ENCODE peak calls at places on chromosomes 12 and 14, in eight cellular contexts. One of them, this sample, is unnamed.

GRCh38 chr12:93773122-93773871 is 96.1 kb downstream of the CRADD start:
- DNase-seq in stimulated activated CD4-positive, alpha-beta T cell treated with anti-CD3 and anti-CD28 coated beads, Interleukin-2, amount 100 ng/mL, for 24 hours: peak
- DNase-seq in NB4: peak
- DNase-seq in nephron progenitor cell: no peak
- DNase-seq in AG04450: no peak
- DNase-seq in NCI-H1930: no peak
- DNase-seq in T47D: no peak
- DNase-seq in HT1080: peak
- DNase-seq in this sample: no peak

GRCh38 chr14:32561520-32561919 is 232.4 kb downstream of the AKAP6 start:
- DNase-seq in nephron progenitor cell: no peak
- DNase-seq in AG04450: no peak
- DNase-seq in stimulated activated CD4-positive, alpha-beta T cell treated with anti-CD3 and anti-CD28 coated beads, Interleukin-2, amount 100 ng/mL, for 24 hours: no peak
- DNase-seq in NCI-H1930: no peak
- DNase-seq in T47D: peak
- DNase-seq in NB4: no peak
- DNase-seq in HT1080: no peak
- DNase-seq in this sample: no peak

GRCh38 chr12:119102274-119102673 is 76.5 kb upstream of the HSPB8 start:
- DNase-seq in NCI-H1930: no peak
- DNase-seq in nephron progenitor cell: no peak
- DNase-seq in HT1080: no peak
- DNase-seq in AG04450: no peak
- DNase-seq in T47D: no peak
- DNase-seq in stimulated activated CD4-positive, alpha-beta T cell treated with anti-CD3 and anti-CD28 coated beads, Interleukin-2, amount 100 ng/mL, for 24 hours: no peak
- DNase-seq in NB4: no peak
- DNase-seq in this sample: no peak

GRCh38 chr12:49741882-49742620 is 694 bp downstream of the TMBIM6 start:
- DNase-seq in nephron progenitor cell: peak
- DNase-seq in NB4: peak
- DNase-seq in NCI-H1930: peak
- DNase-seq in stimulated activated CD4-positive, alpha-beta T cell treated with anti-CD3 and anti-CD28 coated beads, Interleukin-2, amount 100 ng/mL, for 24 hours: peak
- DNase-seq in T47D: peak
- DNase-seq in AG04450: peak
- DNase-seq in HT1080: peak
- DNase-seq in this sample: peak

GRCh38 chr12:27810756-27811155 is 30.7 kb upstream of the MANSC4 start:
- DNase-seq in NCI-H1930: no peak
- DNase-seq in stimulated activated CD4-positive, alpha-beta T cell treated with anti-CD3 and anti-CD28 coated beads, Interleukin-2, amount 100 ng/mL, for 24 hours: no peak
- DNase-seq in HT1080: no peak
- DNase-seq in nephron progenitor cell: no peak
- DNase-seq in AG04450: no peak
- DNase-seq in NB4: no peak
- DNase-seq in T47D: no peak
- DNase-seq in this sample: no peak

GRCh38 chr12:12133785-12134184 is 63.0 kb downstream of the BCL2L14 start:
- DNase-seq in stimulated activated CD4-positive, alpha-beta T cell treated with anti-CD3 and anti-CD28 coated beads, Interleukin-2, amount 100 ng/mL, for 24 hours: no peak
- DNase-seq in NCI-H1930: no peak
- DNase-seq in AG04450: no peak
- DNase-seq in NB4: no peak
- DNase-seq in HT1080: no peak
- DNase-seq in nephron progenitor cell: no peak
- DNase-seq in T47D: no peak
- DNase-seq in this sample: no peak

GRCh38 chr14:34851395-34851794 is 23.8 kb downstream of the BAZ1A start:
- DNase-seq in NCI-H1930: no peak
- DNase-seq in nephron progenitor cell: no peak
- DNase-seq in NB4: no peak
- DNase-seq in AG04450: no peak
- DNase-seq in stimulated activated CD4-positive, alpha-beta T cell treated with anti-CD3 and anti-CD28 coated beads, Interleukin-2, amount 100 ng/mL, for 24 hours: no peak
- DNase-seq in T47D: no peak
- DNase-seq in HT1080: peak
- DNase-seq in this sample: no peak

GRCh38 chr12:11732023-11732422 is 82.5 kb downstream of the ETV6 start:
- DNase-seq in NCI-H1930: no peak
- DNase-seq in NB4: no peak
- DNase-seq in stimulated activated CD4-positive, alpha-beta T cell treated with anti-CD3 and anti-CD28 coated beads, Interleukin-2, amount 100 ng/mL, for 24 hours: no peak
- DNase-seq in HT1080: no peak
- DNase-seq in nephron progenitor cell: no peak
- DNase-seq in AG04450: no peak
- DNase-seq in T47D: no peak
- DNase-seq in this sample: no peak

GRCh38 chr14:67971627-67972625 is 152.3 kb downstream of the RAD51B start:
- DNase-seq in AG04450: no peak
- DNase-seq in stimulated activated CD4-positive, alpha-beta T cell treated with anti-CD3 and anti-CD28 coated beads, Interleukin-2, amount 100 ng/mL, for 24 hours: no peak
- DNase-seq in nephron progenitor cell: no peak
- DNase-seq in HT1080: no peak
- DNase-seq in NCI-H1930: peak
- DNase-seq in NB4: no peak
- DNase-seq in T47D: peak
- DNase-seq in this sample: no peak

GRCh38 chr14:90061849-90062794 is at the start of gene KCNK13:
- DNase-seq in NB4: peak
- DNase-seq in AG04450: no peak
- DNase-seq in T47D: peak
- DNase-seq in stimulated activated CD4-positive, alpha-beta T cell treated with anti-CD3 and anti-CD28 coated beads, Interleukin-2, amount 100 ng/mL, for 24 hours: peak
- DNase-seq in HT1080: no peak
- DNase-seq in nephron progenitor cell: peak
- DNase-seq in NCI-H1930: no peak
- DNase-seq in this sample: no peak

This sample was measured in astrocyte of the cerebellum.